ENCODE peak calls at places on chromosomes 13 and 19, in ten cellular contexts. One of them, this sample, is unnamed. For H3K4me1, the result is how much of the 10 kb centered on the place peaks cover.

GRCh38 chr13:94351292-94352000 is 128.0 kb downstream of the DCT start:
- DNase-seq in fibroblast of lung: peak
- DNase-seq in cardiac muscle cell: no peak
- DNase-seq in heart right ventricle: no peak
- DNase-seq in body of pancreas: no peak
- DNase-seq in mammary epithelial cell: no peak
- DNase-seq in Peyer's patch: no peak
- DNase-seq in A549: no peak
- DNase-seq in thoracic aorta: no peak
- DNase-seq in mesendoderm: no peak
- DNase-seq in this sample: no peak

GRCh38 chr19:18612051-18612771 is 459 bp upstream of the TMEM59L start:
- DNase-seq in A549: no peak
- DNase-seq in Peyer's patch: peak
- DNase-seq in thoracic aorta: no peak
- DNase-seq in cardiac muscle cell: no peak
- DNase-seq in heart right ventricle: no peak
- DNase-seq in mammary epithelial cell: no peak
- DNase-seq in mesendoderm: no peak
- DNase-seq in fibroblast of lung: no peak
- DNase-seq in body of pancreas: no peak
- DNase-seq in this sample: no peak

GRCh38 chr13:73883162-73883561 is 251.0 kb downstream of the KLF12 start:
- DNase-seq in Peyer's patch: no peak
- DNase-seq in thoracic aorta: no peak
- DNase-seq in body of pancreas: no peak
- DNase-seq in heart right ventricle: no peak
- DNase-seq in fibroblast of lung: no peak
- DNase-seq in mesendoderm: no peak
- DNase-seq in A549: no peak
- DNase-seq in mammary epithelial cell: no peak
- DNase-seq in cardiac muscle cell: peak
- DNase-seq in this sample: no peak

GRCh38 chr13:53068841-53069520 is 40.4 kb downstream of the OLFM4 start:
- DNase-seq in mammary epithelial cell: no peak
- DNase-seq in cardiac muscle cell: no peak
- DNase-seq in fibroblast of lung: no peak
- DNase-seq in heart right ventricle: no peak
- DNase-seq in thoracic aorta: no peak
- DNase-seq in body of pancreas: no peak
- DNase-seq in A549: no peak
- DNase-seq in mesendoderm: peak
- DNase-seq in Peyer's patch: no peak
- DNase-seq in this sample: no peak

GRCh38 chr13:96130818-96131217 is 40.9 kb downstream of the HS6ST3 start:
- DNase-seq in A549: no peak
- DNase-seq in heart right ventricle: no peak
- DNase-seq in Peyer's patch: no peak
- DNase-seq in mammary epithelial cell: no peak
- DNase-seq in body of pancreas: no peak
- DNase-seq in fibroblast of lung: no peak
- DNase-seq in cardiac muscle cell: no peak
- DNase-seq in mesendoderm: peak
- DNase-seq in thoracic aorta: no peak
- DNase-seq in this sample: no peak

GRCh38 chr13:83773961-83774360 is 108.3 kb downstream of the SLITRK1 start:
- DNase-seq in A549: no peak
- DNase-seq in thoracic aorta: no peak
- DNase-seq in body of pancreas: no peak
- DNase-seq in fibroblast of lung: no peak
- DNase-seq in heart right ventricle: no peak
- DNase-seq in Peyer's patch: no peak
- DNase-seq in mesendoderm: no peak
- DNase-seq in mammary epithelial cell: no peak
- DNase-seq in cardiac muscle cell: no peak
- DNase-seq in this sample: no peak

GRCh38 chr13:70568571-70568970 is 460.3 kb upstream of the KLHL1 start:
- DNase-seq in mesendoderm: peak
- DNase-seq in Peyer's patch: no peak
- DNase-seq in mammary epithelial cell: peak
- DNase-seq in A549: peak
- DNase-seq in fibroblast of lung: peak
- DNase-seq in thoracic aorta: no peak
- DNase-seq in body of pancreas: no peak
- DNase-seq in cardiac muscle cell: peak
- DNase-seq in heart right ventricle: no peak
- DNase-seq in this sample: no peak

GRCh38 chr19:17553256-17553655 is 2.2 kb upstream of the COLGALT1 start:
- DNase-seq in fibroblast of lung: peak
- DNase-seq in mammary epithelial cell: peak
- DNase-seq in heart right ventricle: peak
- DNase-seq in cardiac muscle cell: no peak
- DNase-seq in body of pancreas: no peak
- DNase-seq in thoracic aorta: no peak
- DNase-seq in A549: no peak
- DNase-seq in mesendoderm: no peak
- DNase-seq in Peyer's patch: no peak
- DNase-seq in this sample: peak

GRCh38 chr13:61700663-61701062 is 285.0 kb upstream of the PCDH20 start:
- DNase-seq in fibroblast of lung: no peak
- DNase-seq in heart right ventricle: no peak
- DNase-seq in body of pancreas: no peak
- DNase-seq in cardiac muscle cell: no peak
- DNase-seq in Peyer's patch: no peak
- DNase-seq in thoracic aorta: no peak
- DNase-seq in mesendoderm: no peak
- DNase-seq in mammary epithelial cell: no peak
- DNase-seq in A549: no peak
- DNase-seq in this sample: no peak

GRCh38 chr19:30293051-30293785 is 79.0 kb upstream of the ZNF536 start:
- DNase-seq in body of pancreas: no peak
- DNase-seq in mesendoderm: no peak
- DNase-seq in A549: no peak
- DNase-seq in heart right ventricle: no peak
- DNase-seq in Peyer's patch: no peak
- DNase-seq in thoracic aorta: no peak
- DNase-seq in mammary epithelial cell: no peak
- DNase-seq in cardiac muscle cell: no peak
- DNase-seq in fibroblast of lung: no peak
- DNase-seq in this sample: no peak

GRCh38 chr13:96075953-96076543 is 13.9 kb upstream of the HS6ST3 start:
- DNase-seq in heart right ventricle: no peak
- DNase-seq in body of pancreas: no peak
- DNase-seq in fibroblast of lung: no peak
- DNase-seq in cardiac muscle cell: peak
- DNase-seq in mammary epithelial cell: no peak
- DNase-seq in thoracic aorta: no peak
- DNase-seq in A549: peak
- DNase-seq in mesendoderm: peak
- DNase-seq in Peyer's patch: no peak
- DNase-seq in this sample: no peak

GRCh38 chr19:388691-389090 is 20.3 kb downstream of the C2CD4C start:
- DNase-seq in thoracic aorta: no peak
- DNase-seq in Peyer's patch: no peak
- DNase-seq in body of pancreas: no peak
- DNase-seq in A549: no peak
- DNase-seq in heart right ventricle: no peak
- DNase-seq in mammary epithelial cell: no peak
- DNase-seq in fibroblast of lung: no peak
- DNase-seq in cardiac muscle cell: no peak
- DNase-seq in mesendoderm: no peak
- DNase-seq in this sample: no peak

GRCh38 chr19:2905918-2906519 is 5.3 kb downstream of the ZNF57 start:
- DNase-seq in body of pancreas: no peak
- DNase-seq in cardiac muscle cell: no peak
- DNase-seq in mammary epithelial cell: no peak
- DNase-seq in thoracic aorta: no peak
- DNase-seq in A549: no peak
- DNase-seq in fibroblast of lung: no peak
- DNase-seq in Peyer's patch: no peak
- DNase-seq in mesendoderm: no peak
- DNase-seq in heart right ventricle: no peak
- DNase-seq in this sample: no peak
- H3K27ac ChIP-seq in body of pancreas: no peak
- H3K27ac ChIP-seq in cardiac muscle cell: no peak
- H3K27ac ChIP-seq in mammary epithelial cell: no peak
- H3K27ac ChIP-seq in thoracic aorta: no peak
- H3K27ac ChIP-seq in A549: no peak
- H3K27ac ChIP-seq in fibroblast of lung: no peak
- H3K27ac ChIP-seq in Peyer's patch: peak
- H3K27ac ChIP-seq in mesendoderm: no peak
- H3K27ac ChIP-seq in heart right ventricle: no peak
- H3K27ac ChIP-seq in this sample: no peak

GRCh38 chr13:35478384-35479222 is 2.1 kb upstream of the MAB21L1 start:
- DNase-seq in mammary epithelial cell: no peak
- DNase-seq in body of pancreas: no peak
- DNase-seq in A549: no peak
- DNase-seq in thoracic aorta: no peak
- DNase-seq in cardiac muscle cell: peak
- DNase-seq in mesendoderm: peak
- DNase-seq in Peyer's patch: no peak
- DNase-seq in fibroblast of lung: no peak
- DNase-seq in heart right ventricle: no peak
- DNase-seq in this sample: no peak

GRCh38 chr13:35475960-35476943 is at the start of gene MAB21L1:
- DNase-seq in cardiac muscle cell: peak
- DNase-seq in body of pancreas: no peak
- DNase-seq in thoracic aorta: no peak
- DNase-seq in fibroblast of lung: peak
- DNase-seq in Peyer's patch: no peak
- DNase-seq in A549: no peak
- DNase-seq in mesendoderm: peak
- DNase-seq in mammary epithelial cell: peak
- DNase-seq in heart right ventricle: peak
- DNase-seq in this sample: peak

GRCh38 chr13:35479691-35480090 is 3.2 kb upstream of the MAB21L1 start:
- DNase-seq in mesendoderm: no peak
- DNase-seq in A549: no peak
- DNase-seq in heart right ventricle: no peak
- DNase-seq in thoracic aorta: no peak
- DNase-seq in cardiac muscle cell: no peak
- DNase-seq in mammary epithelial cell: no peak
- DNase-seq in body of pancreas: no peak
- DNase-seq in Peyer's patch: no peak
- DNase-seq in fibroblast of lung: no peak
- DNase-seq in this sample: no peak

GRCh38 chr13:35481777-35482176 is 5.3 kb upstream of the MAB21L1 start:
- DNase-seq in heart right ventricle: no peak
- DNase-seq in body of pancreas: no peak
- DNase-seq in A549: no peak
- DNase-seq in fibroblast of lung: no peak
- DNase-seq in thoracic aorta: no peak
- DNase-seq in Peyer's patch: no peak
- DNase-seq in mesendoderm: no peak
- DNase-seq in cardiac muscle cell: no peak
- DNase-seq in mammary epithelial cell: no peak
- DNase-seq in this sample: no peak

DNA sequence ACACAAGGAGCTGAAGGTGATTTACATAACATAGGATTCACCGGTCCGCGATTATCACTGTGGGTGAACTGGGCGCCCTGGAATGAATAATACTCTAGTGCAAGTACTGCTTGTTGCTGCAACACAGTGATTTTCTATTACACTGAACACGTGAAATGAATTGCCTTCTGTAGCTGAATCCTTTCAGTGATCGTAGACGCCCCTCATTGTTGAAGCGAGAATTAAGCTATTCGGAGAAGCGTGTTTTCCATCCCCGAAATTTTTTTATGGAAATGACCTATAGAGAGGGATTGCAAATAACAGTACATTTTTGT is 2.7 kb upstream of the MAB21L1 start:
- DNase-seq in fibroblast of lung: no peak
- DNase-seq in thoracic aorta: no peak
- DNase-seq in Peyer's patch: no peak
- DNase-seq in mammary epithelial cell: no peak
- DNase-seq in A549: no peak
- DNase-seq in mesendoderm: peak
- DNase-seq in body of pancreas: no peak
- DNase-seq in heart right ventricle: no peak
- DNase-seq in cardiac muscle cell: peak
- DNase-seq in this sample: no peak
- H3K4me1 ChIP-seq in fibroblast of lung: under half
- H3K4me1 ChIP-seq in thoracic aorta: under half
- H3K4me1 ChIP-seq in Peyer's patch: under half
- H3K4me1 ChIP-seq in mammary epithelial cell: under half
- H3K4me1 ChIP-seq in A549: under half
- H3K4me1 ChIP-seq in mesendoderm: under half
- H3K4me1 ChIP-seq in body of pancreas: under half
- H3K4me1 ChIP-seq in heart right ventricle: under half
- H3K4me1 ChIP-seq in cardiac muscle cell: under half
- H3K4me1 ChIP-seq in this sample: under half

GRCh38 chr13:29000802-29001201 is 180.7 kb downstream of the MTUS2 start:
- DNase-seq in heart right ventricle: no peak
- DNase-seq in body of pancreas: no peak
- DNase-seq in cardiac muscle cell: no peak
- DNase-seq in fibroblast of lung: no peak
- DNase-seq in mammary epithelial cell: no peak
- DNase-seq in A549: no peak
- DNase-seq in Peyer's patch: no peak
- DNase-seq in thoracic aorta: no peak
- DNase-seq in mesendoderm: no peak
- DNase-seq in this sample: no peak

GRCh38 chr13:29006359-29006850 is 186.3 kb downstream of the MTUS2 start:
- DNase-seq in A549: no peak
- DNase-seq in fibroblast of lung: no peak
- DNase-seq in Peyer's patch: no peak
- DNase-seq in cardiac muscle cell: peak
- DNase-seq in heart right ventricle: no peak
- DNase-seq in mammary epithelial cell: no peak
- DNase-seq in body of pancreas: no peak
- DNase-seq in mesendoderm: peak
- DNase-seq in thoracic aorta: no peak
- DNase-seq in this sample: no peak

DNA sequence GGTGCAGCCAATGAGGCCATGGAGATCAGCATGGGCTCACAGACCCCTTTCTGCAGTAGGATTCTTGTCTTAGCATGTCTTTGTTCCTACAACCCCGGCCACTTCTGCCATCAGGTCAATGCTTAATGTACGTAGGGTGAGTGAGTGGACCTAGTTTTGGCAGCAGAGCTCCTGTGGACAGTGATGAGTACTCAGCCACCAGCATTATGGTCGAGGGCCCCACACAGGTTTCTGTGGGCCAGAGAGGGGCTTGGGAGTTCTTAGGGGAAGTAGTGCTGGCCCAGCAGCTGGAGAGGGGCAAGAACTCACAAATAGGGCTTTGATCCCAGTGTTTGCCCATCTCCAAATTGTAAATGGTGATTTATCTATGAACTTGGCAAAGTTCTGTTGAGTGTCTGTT is 184.9 kb downstream of the MTUS2 start:
- DNase-seq in thoracic aorta: no peak
- DNase-seq in A549: no peak
- DNase-seq in cardiac muscle cell: no peak
- DNase-seq in Peyer's patch: no peak
- DNase-seq in heart right ventricle: no peak
- DNase-seq in body of pancreas: no peak
- DNase-seq in fibroblast of lung: no peak
- DNase-seq in mammary epithelial cell: no peak
- DNase-seq in mesendoderm: no peak
- DNase-seq in this sample: no peak
- H3K27ac ChIP-seq in thoracic aorta: no peak
- H3K27ac ChIP-seq in A549: no peak
- H3K27ac ChIP-seq in cardiac muscle cell: no peak
- H3K27ac ChIP-seq in Peyer's patch: no peak
- H3K27ac ChIP-seq in heart right ventricle: no peak
- H3K27ac ChIP-seq in body of pancreas: no peak
- H3K27ac ChIP-seq in fibroblast of lung: no peak
- H3K27ac ChIP-seq in mammary epithelial cell: no peak
- H3K27ac ChIP-seq in mesendoderm: no peak
- H3K27ac ChIP-seq in this sample: no peak

GRCh38 chr19:11380653-11381534 is 3.2 kb downstream of the EPOR start:
- DNase-seq in cardiac muscle cell: peak
- DNase-seq in body of pancreas: peak
- DNase-seq in A549: peak
- DNase-seq in fibroblast of lung: peak
- DNase-seq in heart right ventricle: peak
- DNase-seq in mammary epithelial cell: peak
- DNase-seq in thoracic aorta: peak
- DNase-seq in mesendoderm: peak
- DNase-seq in Peyer's patch: peak
- DNase-seq in this sample: peak
- H3K4me1 ChIP-seq in cardiac muscle cell: under half
- H3K4me1 ChIP-seq in body of pancreas: half or more
- H3K4me1 ChIP-seq in A549: under half
- H3K4me1 ChIP-seq in fibroblast of lung: under half
- H3K4me1 ChIP-seq in heart right ventricle: under half
- H3K4me1 ChIP-seq in mammary epithelial cell: under half
- H3K4me1 ChIP-seq in thoracic aorta: half or more
- H3K4me1 ChIP-seq in mesendoderm: under half
- H3K4me1 ChIP-seq in Peyer's patch: under half
- H3K4me1 ChIP-seq in this sample: under half